ENCODE peak calls at places on chromosomes 12 and 14, in eight cellular contexts. M is HCT116, X is K562, N is esophagus muscularis mucosa, H is HepG2, W is stomach, Y is GM12878, C is prostate gland. G is an unnamed sample.

GRCh38 chr14:29016050-29016900 is 249.7 kb downstream of the FOXG1 start:
- DNase-seq in C (no peak), H (peak; percentile 78), M (no peak), Y (no peak), X (peak; percentile 25), N (no peak), W (no peak), G (no peak)

GRCh38 chr14:23114669-23115491 is 4.2 kb downstream of the CEBPE start:
- DNase-seq in W (no peak), X (no peak), M (peak; percentile 42), N (no peak), C (no peak), Y (no peak), H (peak; percentile 52), G (peak; percentile 58)

GRCh38 chr12:6950944-6951540 is at the start of gene PTPN6:
- DNase-seq in W (peak; percentile 58), X (no peak), N (no peak), M (no peak), H (no peak), C (no peak), Y (no peak), G (peak; percentile 75)

GRCh38 chr14:38065101-38065762 is 142.5 kb upstream of the SSTR1 start:
- DNase-seq in C (no peak), M (no peak), N (no peak), W (no peak), H (no peak), Y (no peak), X (no peak), G (no peak)

GRCh38 chr12:58860050-58860787 is 60.1 kb downstream of the LRIG3 start:
- DNase-seq in X (no peak), H (peak; percentile 2), C (no peak), W (peak; percentile 38), Y (no peak), M (no peak), N (no peak), G (no peak)

GRCh38 chr12:12008232-12008850 is 62.4 kb upstream of the BCL2L14 start:
- DNase-seq in H (no peak), M (no peak), C (no peak), N (no peak), Y (no peak), X (no peak), W (no peak), G (no peak)

GRCh38 chr12:3437986-3438385 is 53.0 kb upstream of the PRMT8 start:
- DNase-seq in N (no peak), X (no peak), C (no peak), W (no peak), M (no peak), H (no peak), Y (no peak), G (no peak)

GRCh38 chr12:43370299-43370698 is 181.7 kb downstream of the ADAMTS20 start:
- DNase-seq in W (no peak), C (no peak), M (peak; percentile 76), Y (no peak), H (peak; percentile 13), X (no peak), N (no peak), G (no peak)

GRCh38 chr14:102445066-102445465 is 64.5 kb downstream of the ANKRD9 start:
- DNase-seq in M (no peak), X (no peak), Y (no peak), H (no peak), W (no peak), N (no peak), C (no peak), G (peak; percentile 30)

GRCh38 chr14:22545842-22546721 is 42.9 kb downstream of the DAD1 start:
- DNase-seq in N (no peak), Y (no peak), H (no peak), W (no peak), X (no peak), C (no peak), M (no peak), G (no peak)

GRCh38 chr14:99425272-99425681 is 55.4 kb downstream of the SETD3 start:
- DNase-seq in N (no peak), M (no peak), C (no peak), H (no peak), X (no peak), Y (no peak), W (peak; percentile 91), G (no peak)

GRCh38 chr14:65213316-65213715 is 111.0 kb upstream of the MAX start:
- DNase-seq in X (no peak), H (no peak), Y (no peak), W (no peak), N (no peak), C (no peak), M (no peak), G (no peak)

GRCh38 chr12:2281446-2281845 is 228.7 kb downstream of the CACNA1C start:
- DNase-seq in N (no peak), W (no peak), M (no peak), H (no peak), C (no peak), X (no peak), Y (no peak), G (no peak)

GRCh38 chr12:70008944-70009343 is 183.9 kb downstream of the MYRFL start:
- DNase-seq in Y (no peak), X (no peak), H (no peak), N (no peak), W (no peak), M (no peak), C (no peak), G (no peak)

GRCh38 chr12:119148049-119148448 is 30.7 kb upstream of the HSPB8 start:
- DNase-seq in H (no peak), N (no peak), W (no peak), M (no peak), X (no peak), Y (no peak), C (no peak), G (no peak)

GRCh38 chr14:63727736-63728728 is at the start of gene SGPP1:
- DNase-seq in N (peak; percentile 94), H (peak; percentile 65), M (peak; percentile 76), X (peak; percentile 81), C (peak; percentile 58), W (peak; percentile 78), Y (no peak), G (peak; percentile 89)
- TF ChIP-seq CTCF in N (peak; percentile 42), H (peak; percentile 76), M (no peak), X (peak; percentile 40), C (no peak), W (no peak), Y (peak; percentile 59), G (peak; percentile 32)

DNA sequence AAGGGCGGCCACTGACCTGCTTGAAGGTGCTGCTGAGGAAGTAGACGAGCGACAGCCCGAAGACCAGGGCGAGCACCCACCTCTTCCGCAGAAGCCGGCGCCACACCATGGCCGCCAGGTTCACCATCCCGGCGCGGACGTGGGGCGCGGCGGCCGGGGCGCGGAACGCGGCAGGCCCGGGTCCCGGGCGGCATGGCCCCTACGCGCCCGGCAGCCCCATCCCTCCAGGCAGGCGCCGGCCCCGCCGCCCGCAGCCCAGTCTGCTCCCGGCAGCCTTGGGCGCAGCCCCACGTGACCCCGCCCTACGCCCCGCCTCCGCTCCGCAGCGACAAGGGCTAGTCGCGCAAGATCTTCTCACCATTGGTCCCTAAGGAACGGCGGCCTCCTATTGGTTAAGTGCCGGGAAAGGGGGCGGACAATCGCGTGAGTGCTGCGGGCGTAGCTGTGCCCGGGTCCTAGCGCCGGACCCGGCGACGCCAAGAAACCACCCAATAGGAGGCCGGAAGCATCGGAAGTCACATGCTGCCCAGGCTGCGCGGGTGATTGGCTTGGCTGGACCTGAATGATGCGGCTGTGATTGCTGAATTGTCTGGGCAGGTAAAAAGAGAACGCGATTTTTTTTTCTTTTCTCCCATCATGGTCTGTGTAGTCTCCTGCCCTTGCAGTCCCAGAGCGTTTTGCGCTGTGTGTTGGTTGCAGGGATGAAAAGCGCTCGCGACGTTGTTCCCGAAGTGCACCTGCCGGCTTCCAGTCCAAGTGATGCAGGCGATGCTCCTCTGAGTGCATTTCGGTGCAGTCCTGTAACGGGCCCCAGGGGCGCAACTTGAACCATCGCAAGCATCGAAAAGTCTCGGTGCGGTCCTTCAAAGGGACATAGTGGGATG is at the start of the genes RNFT2 and SPRING1:
- DNase-seq in M (peak; percentile 98), H (peak; percentile 98), C (peak; percentile 99), X (peak; percentile 99), W (peak; percentile 99), N (peak; percentile 100), Y (peak; percentile 95), G (peak; percentile 100)
- TF ChIP-seq POLR2AphosphoS5 in M (peak; percentile 91), H (peak; percentile 33), C (peak; percentile 98), X (peak; percentile 36), W (peak; percentile 89), N (peak; percentile 90), Y (peak; percentile 83), G (peak; percentile 80)

GRCh38 chr12:4450551-4451112 is 5.0 kb upstream of the FGF6 start:
- DNase-seq in M (no peak), C (no peak), H (no peak), X (no peak), W (no peak), N (peak; percentile 83), Y (no peak), G (no peak)

GRCh38 chr12:4448376-4448775 is 2.8 kb upstream of the FGF6 start:
- DNase-seq in X (no peak), N (no peak), H (no peak), M (no peak), Y (no peak), C (no peak), W (no peak), G (no peak)

GRCh38 chr12:4447151-4447550 is 1.5 kb upstream of the FGF6 start:
- DNase-seq in H (no peak), W (no peak), C (no peak), M (no peak), X (no peak), Y (no peak), N (peak; percentile 72), G (no peak)

GRCh38 chr12:4449862-4450222 is 4.2 kb upstream of the FGF6 start:
- DNase-seq in H (no peak), C (no peak), W (no peak), Y (no peak), M (no peak), N (peak; percentile 83), X (no peak), G (no peak)

GRCh38 chr12:4448943-4449861 is 3.6 kb upstream of the FGF6 start:
- DNase-seq in W (no peak), H (peak; percentile 18), N (peak; percentile 82), C (no peak), X (no peak), M (no peak), Y (no peak), G (no peak)
- H3K27ac ChIP-seq in W (no peak overlapping the region), H (no peak overlapping the region), N (no peak overlapping the region), C (no peak overlapping the region), X (no peak overlapping the region), M (no peak overlapping the region), Y (no peak overlapping the region), G (no peak overlapping the region)

GRCh38 chr14:35258420-35258819 is 33.8 kb upstream of the PSMA6 start:
- DNase-seq in M (no peak), X (peak; percentile 62), C (no peak), Y (no peak), H (no peak), W (no peak), N (no peak), G (no peak)

GRCh38 chr14:35257809-35258208 is 34.4 kb upstream of the PSMA6 start:
- DNase-seq in C (no peak), W (no peak), Y (no peak), X (no peak), N (no peak), H (no peak), M (no peak), G (no peak)

DNA sequence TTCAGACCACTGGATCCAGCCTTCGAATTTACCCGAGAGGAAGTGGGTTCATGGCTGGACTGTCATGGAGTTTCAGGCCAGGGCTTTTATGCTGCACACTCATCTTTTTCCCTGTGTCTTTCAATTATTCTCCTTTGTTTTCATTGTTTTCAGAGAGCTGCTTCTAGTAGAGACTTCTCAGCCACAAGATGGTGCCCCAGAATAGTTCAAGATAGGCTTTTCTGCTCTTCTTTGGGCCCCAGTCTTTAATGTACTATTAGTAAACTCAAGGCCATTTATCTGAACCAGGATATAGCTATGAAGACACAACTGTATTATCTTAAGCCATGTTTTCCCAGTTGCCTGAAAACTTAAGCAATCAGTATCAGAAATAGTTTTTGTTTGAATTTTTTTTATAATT is 30.4 kb upstream of the PSMA6 start:
- DNase-seq in M (no peak), N (no peak), Y (no peak), W (no peak), X (no peak), H (no peak), C (no peak), G (no peak)
- TF ChIP-seq CTCF in M (peak; percentile 24), N (peak; percentile 31), Y (peak; percentile 30), W (no peak), X (no peak), H (peak; percentile 45), C (no peak), G (peak; percentile 30)